ENCODE peak calls at places on chromosomes 1 and 21, in nine cellular contexts. One of them, this sample, is unnamed.
A peak's percentile ranks its signal among the peaks of the same experiment; 100 is the strongest.

GRCh38 chr1:219121634-219122033 is 52.0 kb upstream of the LYPLAL1 start:
- DNase-seq in right atrium auricular region: no peak
- DNase-seq in heart left ventricle: no peak
- DNase-seq in thoracic aorta: no peak
- DNase-seq in CD8-positive, alpha-beta T cell: no peak
- DNase-seq in left ventricle myocardium inferior: no peak
- DNase-seq in breast epithelium: no peak
- DNase-seq in SJSA1: no peak
- DNase-seq in IMR-90: no peak
- DNase-seq in this sample: no peak

GRCh38 chr1:7222616-7223015 is 437.4 kb downstream of the CAMTA1 start:
- DNase-seq in thoracic aorta: no peak
- DNase-seq in heart left ventricle: no peak
- DNase-seq in CD8-positive, alpha-beta T cell: no peak
- DNase-seq in right atrium auricular region: no peak
- DNase-seq in IMR-90: no peak
- DNase-seq in left ventricle myocardium inferior: no peak
- DNase-seq in breast epithelium: no peak
- DNase-seq in SJSA1: no peak
- DNase-seq in this sample: no peak

GRCh38 chr1:10380594-10381275 is 18.1 kb upstream of the PGD start:
- DNase-seq in thoracic aorta: peak; percentile 12
- DNase-seq in breast epithelium: no peak
- DNase-seq in right atrium auricular region: no peak
- DNase-seq in CD8-positive, alpha-beta T cell: no peak
- DNase-seq in heart left ventricle: no peak
- DNase-seq in IMR-90: peak; percentile 97
- DNase-seq in left ventricle myocardium inferior: no peak
- DNase-seq in SJSA1: peak; percentile 70
- DNase-seq in this sample: no peak

GRCh38 chr1:151534662-151535278 is 5.3 kb upstream of the TUFT1 start:
- DNase-seq in left ventricle myocardium inferior: peak; percentile 77
- DNase-seq in thoracic aorta: no peak
- DNase-seq in heart left ventricle: peak; percentile 75
- DNase-seq in right atrium auricular region: peak; percentile 82
- DNase-seq in IMR-90: peak; percentile 67
- DNase-seq in breast epithelium: peak; percentile 50
- DNase-seq in CD8-positive, alpha-beta T cell: peak; percentile 58
- DNase-seq in SJSA1: peak; percentile 67
- DNase-seq in this sample: peak; percentile 45

GRCh38 chr1:24117722-24118409 is 5.9 kb upstream of the MYOM3 start:
- DNase-seq in thoracic aorta: no peak
- DNase-seq in IMR-90: peak; percentile 40
- DNase-seq in breast epithelium: no peak
- DNase-seq in SJSA1: no peak
- DNase-seq in left ventricle myocardium inferior: no peak
- DNase-seq in CD8-positive, alpha-beta T cell: no peak
- DNase-seq in heart left ventricle: peak; percentile 15
- DNase-seq in right atrium auricular region: no peak
- DNase-seq in this sample: peak; percentile 31

GRCh38 chr1:154758346-154758745 is 111.7 kb downstream of the KCNN3 start:
- DNase-seq in left ventricle myocardium inferior: no peak
- DNase-seq in heart left ventricle: no peak
- DNase-seq in IMR-90: no peak
- DNase-seq in SJSA1: no peak
- DNase-seq in CD8-positive, alpha-beta T cell: no peak
- DNase-seq in thoracic aorta: no peak
- DNase-seq in breast epithelium: no peak
- DNase-seq in right atrium auricular region: no peak
- DNase-seq in this sample: no peak

GRCh38 chr1:50181027-50181663 is 72.4 kb downstream of the ELAVL4 start:
- DNase-seq in right atrium auricular region: no peak
- DNase-seq in left ventricle myocardium inferior: no peak
- DNase-seq in thoracic aorta: no peak
- DNase-seq in CD8-positive, alpha-beta T cell: no peak
- DNase-seq in heart left ventricle: peak; percentile 42
- DNase-seq in SJSA1: no peak
- DNase-seq in IMR-90: no peak
- DNase-seq in breast epithelium: peak; percentile 18
- DNase-seq in this sample: peak; percentile 15

GRCh38 chr21:28746166-28746565 is 246.5 kb downstream of the LTN1 start:
- DNase-seq in left ventricle myocardium inferior: no peak
- DNase-seq in right atrium auricular region: no peak
- DNase-seq in IMR-90: peak; percentile 16
- DNase-seq in thoracic aorta: no peak
- DNase-seq in heart left ventricle: no peak
- DNase-seq in SJSA1: no peak
- DNase-seq in CD8-positive, alpha-beta T cell: no peak
- DNase-seq in breast epithelium: no peak
- DNase-seq in this sample: no peak

GRCh38 chr1:147167361-147167760 is 4.9 kb downstream of the PRKAB2 start:
- DNase-seq in SJSA1: peak; percentile 95
- DNase-seq in right atrium auricular region: no peak
- DNase-seq in breast epithelium: no peak
- DNase-seq in IMR-90: peak; percentile 96
- DNase-seq in thoracic aorta: no peak
- DNase-seq in left ventricle myocardium inferior: no peak
- DNase-seq in CD8-positive, alpha-beta T cell: no peak
- DNase-seq in heart left ventricle: no peak
- DNase-seq in this sample: no peak

GRCh38 chr1:99934801-99935200 is 35.0 kb upstream of the SLC35A3 start:
- DNase-seq in SJSA1: no peak
- DNase-seq in thoracic aorta: no peak
- DNase-seq in IMR-90: no peak
- DNase-seq in right atrium auricular region: no peak
- DNase-seq in breast epithelium: no peak
- DNase-seq in CD8-positive, alpha-beta T cell: no peak
- DNase-seq in left ventricle myocardium inferior: no peak
- DNase-seq in heart left ventricle: no peak
- DNase-seq in this sample: no peak

GRCh38 chr21:33383056-33383888 is 19.9 kb upstream of the IFNGR2 start:
- DNase-seq in thoracic aorta: no peak
- DNase-seq in right atrium auricular region: peak; percentile 80
- DNase-seq in SJSA1: peak; percentile 70
- DNase-seq in CD8-positive, alpha-beta T cell: peak; percentile 31
- DNase-seq in breast epithelium: peak; percentile 59
- DNase-seq in heart left ventricle: peak; percentile 76
- DNase-seq in left ventricle myocardium inferior: peak; percentile 60
- DNase-seq in IMR-90: peak; percentile 94
- DNase-seq in this sample: peak; percentile 33

GRCh38 chr1:21572735-21573277 is 63.6 kb downstream of the ALPL start:
- DNase-seq in right atrium auricular region: no peak
- DNase-seq in thoracic aorta: no peak
- DNase-seq in IMR-90: no peak
- DNase-seq in heart left ventricle: no peak
- DNase-seq in left ventricle myocardium inferior: no peak
- DNase-seq in SJSA1: no peak
- DNase-seq in CD8-positive, alpha-beta T cell: no peak
- DNase-seq in breast epithelium: no peak
- DNase-seq in this sample: no peak

GRCh38 chr1:235206533-235207201 is 45.6 kb upstream of the RBM34 start:
- DNase-seq in left ventricle myocardium inferior: no peak
- DNase-seq in IMR-90: peak; percentile 46
- DNase-seq in CD8-positive, alpha-beta T cell: no peak
- DNase-seq in right atrium auricular region: no peak
- DNase-seq in heart left ventricle: no peak
- DNase-seq in breast epithelium: no peak
- DNase-seq in thoracic aorta: no peak
- DNase-seq in SJSA1: no peak
- DNase-seq in this sample: no peak

GRCh38 chr1:111570781-111571181 is 48.8 kb upstream of the RAP1A start:
- DNase-seq in SJSA1: no peak
- DNase-seq in CD8-positive, alpha-beta T cell: peak; percentile 10
- DNase-seq in left ventricle myocardium inferior: no peak
- DNase-seq in heart left ventricle: no peak
- DNase-seq in breast epithelium: no peak
- DNase-seq in thoracic aorta: no peak
- DNase-seq in IMR-90: peak; percentile 35
- DNase-seq in right atrium auricular region: no peak
- DNase-seq in this sample: no peak

DNA sequence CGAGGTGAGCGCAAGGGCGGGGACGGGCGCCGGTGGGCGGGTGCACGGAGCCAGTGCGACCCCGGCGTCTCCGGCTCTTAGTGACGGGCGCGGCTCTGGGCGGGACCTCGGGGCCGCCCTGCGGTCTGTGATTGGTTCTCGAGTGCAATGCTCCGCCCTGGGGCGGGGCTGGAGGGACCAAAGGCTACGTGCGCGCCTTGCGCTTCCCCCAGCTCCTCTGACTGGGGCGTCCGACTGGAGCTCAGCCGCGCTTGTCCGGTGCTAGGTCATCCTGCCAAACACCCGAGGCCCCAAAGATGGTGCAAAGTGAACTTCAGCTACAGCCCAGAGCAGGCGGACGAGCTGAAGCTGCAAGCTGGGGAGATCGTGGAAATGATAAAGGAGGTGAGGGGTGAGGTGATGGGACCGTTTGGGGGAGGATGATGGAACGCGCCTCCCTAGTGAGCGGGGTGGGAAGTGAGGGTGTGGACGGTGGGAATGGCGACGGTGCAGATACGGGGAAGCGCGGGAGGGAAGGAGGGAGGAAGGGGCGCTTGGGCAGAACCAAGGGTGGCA is 811 bp downstream of the SH3D21 start:
- DNase-seq in SJSA1: peak; percentile 84
- DNase-seq in left ventricle myocardium inferior: peak; percentile 94
- DNase-seq in CD8-positive, alpha-beta T cell: peak; percentile 84
- DNase-seq in thoracic aorta: peak; percentile 72
- DNase-seq in right atrium auricular region: peak; percentile 89
- DNase-seq in IMR-90: peak; percentile 91
- DNase-seq in heart left ventricle: peak; percentile 94
- DNase-seq in breast epithelium: peak; percentile 93
- DNase-seq in this sample: peak; percentile 84
- H3K36me3 ChIP-seq in SJSA1: peaks cover 43% of the 10 kb centered on the region
- H3K36me3 ChIP-seq in left ventricle myocardium inferior: peaks cover 26% of the 10 kb centered on the region
- H3K36me3 ChIP-seq in CD8-positive, alpha-beta T cell: peaks cover 15% of the 10 kb centered on the region
- H3K36me3 ChIP-seq in thoracic aorta: peaks cover 16% of the 10 kb centered on the region
- H3K36me3 ChIP-seq in right atrium auricular region: peaks cover 24% of the 10 kb centered on the region
- H3K36me3 ChIP-seq in IMR-90: peaks cover 26% of the 10 kb centered on the region
- H3K36me3 ChIP-seq in heart left ventricle: peaks cover 30% of the 10 kb centered on the region
- H3K36me3 ChIP-seq in breast epithelium: no peaks in the 10 kb centered on the region
- H3K36me3 ChIP-seq in this sample: no peaks in the 10 kb centered on the region

DNA sequence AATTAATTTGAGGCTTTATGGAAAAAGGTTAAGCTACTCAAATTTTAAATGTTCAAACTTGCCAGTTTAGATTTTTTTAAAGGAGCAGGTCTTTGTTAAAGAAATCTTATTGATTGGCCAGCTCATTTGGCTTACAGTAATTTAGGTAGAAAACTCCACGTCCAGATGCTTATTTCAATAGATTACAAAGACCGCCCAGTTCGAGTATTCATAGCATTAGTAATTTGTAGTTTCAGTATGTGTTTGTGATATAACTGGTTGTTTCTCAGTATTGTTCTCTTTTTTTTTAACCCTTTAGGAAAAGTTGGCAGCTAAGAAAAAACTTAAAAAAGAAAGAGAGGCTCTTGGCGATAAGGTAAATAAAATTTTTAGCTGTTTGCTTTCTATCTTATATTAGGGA is 1.6 kb downstream of the RPF1 start:
- DNase-seq in heart left ventricle: no peak
- DNase-seq in CD8-positive, alpha-beta T cell: no peak
- DNase-seq in SJSA1: no peak
- DNase-seq in breast epithelium: no peak
- DNase-seq in IMR-90: no peak
- DNase-seq in thoracic aorta: no peak
- DNase-seq in right atrium auricular region: no peak
- DNase-seq in left ventricle myocardium inferior: no peak
- DNase-seq in this sample: no peak
- H3K27ac ChIP-seq in heart left ventricle: no peak overlapping the region
- H3K27ac ChIP-seq in CD8-positive, alpha-beta T cell: no peak overlapping the region
- H3K27ac ChIP-seq in SJSA1: no peak overlapping the region
- H3K27ac ChIP-seq in breast epithelium: no peak overlapping the region
- H3K27ac ChIP-seq in IMR-90: no peak overlapping the region
- H3K27ac ChIP-seq in thoracic aorta: no peak overlapping the region
- H3K27ac ChIP-seq in right atrium auricular region: no peak overlapping the region
- H3K27ac ChIP-seq in left ventricle myocardium inferior: no peak overlapping the region
- H3K27ac ChIP-seq in this sample: no peak overlapping the region

DNA sequence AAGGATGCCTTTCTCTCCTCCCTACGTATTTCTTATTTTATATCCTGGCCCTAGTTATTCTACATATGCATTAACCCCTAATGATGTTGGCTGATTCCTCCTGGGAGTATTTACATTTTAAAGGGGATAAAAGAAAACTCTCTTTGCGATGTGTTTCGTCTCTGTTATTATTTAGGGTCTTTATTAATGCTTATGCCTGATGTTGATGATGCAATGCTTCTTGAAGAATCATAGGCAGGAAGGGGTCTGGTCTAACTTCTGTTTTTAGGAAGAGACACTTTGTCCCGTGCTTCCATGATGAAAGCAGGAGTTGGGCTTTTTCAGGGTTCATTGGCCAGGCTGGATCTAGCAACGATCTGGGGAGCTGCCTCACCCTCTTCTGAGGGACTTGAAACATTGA is 761 bp upstream of the NPHS2 start:
- DNase-seq in breast epithelium: no peak
- DNase-seq in IMR-90: no peak
- DNase-seq in heart left ventricle: no peak
- DNase-seq in thoracic aorta: no peak
- DNase-seq in left ventricle myocardium inferior: no peak
- DNase-seq in right atrium auricular region: no peak
- DNase-seq in CD8-positive, alpha-beta T cell: no peak
- DNase-seq in SJSA1: no peak
- DNase-seq in this sample: no peak
- H3K4me3 ChIP-seq in breast epithelium: no peak overlapping the region
- H3K4me3 ChIP-seq in IMR-90: no peak overlapping the region
- H3K4me3 ChIP-seq in heart left ventricle: no peak overlapping the region
- H3K4me3 ChIP-seq in thoracic aorta: no peak overlapping the region
- H3K4me3 ChIP-seq in left ventricle myocardium inferior: no peak overlapping the region
- H3K4me3 ChIP-seq in right atrium auricular region: no peak overlapping the region
- H3K4me3 ChIP-seq in CD8-positive, alpha-beta T cell: no peak overlapping the region
- H3K4me3 ChIP-seq in SJSA1: no peak overlapping the region
- H3K4me3 ChIP-seq in this sample: no peak overlapping the region

GRCh38 chr1:182384387-182384960 is 7.1 kb downstream of the GLUL start:
- DNase-seq in thoracic aorta: no peak
- DNase-seq in heart left ventricle: no peak
- DNase-seq in right atrium auricular region: no peak
- DNase-seq in left ventricle myocardium inferior: no peak
- DNase-seq in IMR-90: no peak
- DNase-seq in CD8-positive, alpha-beta T cell: no peak
- DNase-seq in SJSA1: no peak
- DNase-seq in breast epithelium: no peak
- DNase-seq in this sample: no peak

GRCh38 chr1:182381962-182382819 is 9.4 kb downstream of the GLUL start:
- DNase-seq in breast epithelium: no peak
- DNase-seq in IMR-90: no peak
- DNase-seq in thoracic aorta: no peak
- DNase-seq in CD8-positive, alpha-beta T cell: no peak
- DNase-seq in heart left ventricle: no peak
- DNase-seq in SJSA1: no peak
- DNase-seq in right atrium auricular region: no peak
- DNase-seq in left ventricle myocardium inferior: no peak
- DNase-seq in this sample: no peak

GRCh38 chr1:182385885-182386853 is 5.4 kb downstream of the GLUL start:
- DNase-seq in SJSA1: no peak
- DNase-seq in thoracic aorta: no peak
- DNase-seq in breast epithelium: no peak
- DNase-seq in right atrium auricular region: no peak
- DNase-seq in heart left ventricle: peak; percentile 33
- DNase-seq in IMR-90: no peak
- DNase-seq in CD8-positive, alpha-beta T cell: no peak
- DNase-seq in left ventricle myocardium inferior: no peak
- DNase-seq in this sample: no peak

GRCh38 chr1:182383037-182383661 is 8.4 kb downstream of the GLUL start:
- DNase-seq in IMR-90: no peak
- DNase-seq in right atrium auricular region: no peak
- DNase-seq in SJSA1: no peak
- DNase-seq in left ventricle myocardium inferior: no peak
- DNase-seq in heart left ventricle: no peak
- DNase-seq in thoracic aorta: no peak
- DNase-seq in breast epithelium: no peak
- DNase-seq in CD8-positive, alpha-beta T cell: no peak
- DNase-seq in this sample: no peak

GRCh38 chr1:182383934-182384333 is 7.7 kb downstream of the GLUL start:
- DNase-seq in breast epithelium: no peak
- DNase-seq in left ventricle myocardium inferior: no peak
- DNase-seq in CD8-positive, alpha-beta T cell: no peak
- DNase-seq in heart left ventricle: no peak
- DNase-seq in IMR-90: no peak
- DNase-seq in thoracic aorta: no peak
- DNase-seq in SJSA1: no peak
- DNase-seq in right atrium auricular region: no peak
- DNase-seq in this sample: no peak
- H3K36me3 ChIP-seq in breast epithelium: peaks cover 21% of the 10 kb centered on the region
- H3K36me3 ChIP-seq in left ventricle myocardium inferior: peaks cover 72% of the 10 kb centered on the region
- H3K36me3 ChIP-seq in CD8-positive, alpha-beta T cell: no peaks in the 10 kb centered on the region
- H3K36me3 ChIP-seq in heart left ventricle: peaks cover 73% of the 10 kb centered on the region
- H3K36me3 ChIP-seq in IMR-90: peaks cover 52% of the 10 kb centered on the region
- H3K36me3 ChIP-seq in thoracic aorta: peaks cover 72% of the 10 kb centered on the region
- H3K36me3 ChIP-seq in SJSA1: peaks cover 72% of the 10 kb centered on the region
- H3K36me3 ChIP-seq in right atrium auricular region: peaks cover 74% of the 10 kb centered on the region
- H3K36me3 ChIP-seq in this sample: peaks cover 16% of the 10 kb centered on the region

This sample was measured in gastrocnemius medialis.